ENCODE peak calls at places on chromosomes 7 and 10, in five cellular contexts. One of them, this sample, is unnamed.
A peak's percentile ranks its signal among the peaks of the same experiment; 100 is the strongest.

GRCh38 chr7:85602196-85602595 is 415.3 kb upstream of the SEMA3D start:
- DNase-seq in HCT116: no peak
- DNase-seq in ovary: no peak
- DNase-seq in right cardiac atrium: no peak
- DNase-seq in kidney: no peak
- DNase-seq in this sample: no peak

GRCh38 chr10:27537166-27537565 is 33.1 kb downstream of the RAB18 start:
- DNase-seq in HCT116: no peak
- DNase-seq in ovary: no peak
- DNase-seq in right cardiac atrium: no peak
- DNase-seq in kidney: no peak
- DNase-seq in this sample: no peak

GRCh38 chr10:103731609-103732270 is 123.6 kb downstream of the SH3PXD2A start:
- DNase-seq in HCT116: no peak
- DNase-seq in ovary: no peak
- DNase-seq in right cardiac atrium: no peak
- DNase-seq in kidney: no peak
- DNase-seq in this sample: peak; percentile 40

GRCh38 chr10:72079356-72079755 is 9.0 kb downstream of the SPOCK2 start:
- DNase-seq in HCT116: no peak
- DNase-seq in ovary: no peak
- DNase-seq in right cardiac atrium: peak; percentile 21
- DNase-seq in kidney: no peak
- DNase-seq in this sample: no peak

GRCh38 chr7:143343596-143343995 is 18.9 kb downstream of the FAM131B start:
- DNase-seq in HCT116: no peak
- DNase-seq in ovary: no peak
- DNase-seq in right cardiac atrium: no peak
- DNase-seq in kidney: no peak
- DNase-seq in this sample: no peak

GRCh38 chr10:96584035-96584434 is 2.8 kb downstream of the TM9SF3 start:
- DNase-seq in HCT116: no peak
- DNase-seq in ovary: no peak
- DNase-seq in right cardiac atrium: no peak
- DNase-seq in kidney: no peak
- DNase-seq in this sample: no peak

GRCh38 chr7:38153515-38153914 is 24.5 kb upstream of the STARD3NL start:
- DNase-seq in HCT116: no peak
- DNase-seq in ovary: no peak
- DNase-seq in right cardiac atrium: no peak
- DNase-seq in kidney: no peak
- DNase-seq in this sample: no peak

GRCh38 chr7:142804715-142805114 is 33.9 kb downstream of the PRSS2 start:
- DNase-seq in HCT116: no peak
- DNase-seq in ovary: no peak
- DNase-seq in right cardiac atrium: no peak
- DNase-seq in kidney: peak; percentile 20
- DNase-seq in this sample: no peak

GRCh38 chr7:107267138-107267537 is 98.3 kb downstream of the HBP1 start:
- DNase-seq in HCT116: no peak
- DNase-seq in ovary: no peak
- DNase-seq in right cardiac atrium: no peak
- DNase-seq in kidney: no peak
- DNase-seq in this sample: no peak

GRCh38 chr10:69684020-69684980 is 54.3 kb downstream of the FAM241B start:
- DNase-seq in HCT116: no peak
- DNase-seq in ovary: peak; percentile 73
- DNase-seq in right cardiac atrium: peak; percentile 81
- DNase-seq in kidney: peak; percentile 85
- DNase-seq in this sample: no peak

GRCh38 chr10:33117816-33118215 is 159.8 kb upstream of the ITGB1 start:
- DNase-seq in HCT116: no peak
- DNase-seq in ovary: no peak
- DNase-seq in right cardiac atrium: no peak
- DNase-seq in kidney: no peak
- DNase-seq in this sample: no peak

GRCh38 chr7:1081931-1082401 is 5.9 kb upstream of the GPER1 start:
- DNase-seq in HCT116: no peak
- DNase-seq in ovary: no peak
- DNase-seq in right cardiac atrium: no peak
- DNase-seq in kidney: no peak
- DNase-seq in this sample: no peak

GRCh38 chr10:17068953-17069352 is 60.7 kb downstream of the CUBN start:
- DNase-seq in HCT116: no peak
- DNase-seq in ovary: no peak
- DNase-seq in right cardiac atrium: no peak
- DNase-seq in kidney: no peak
- DNase-seq in this sample: no peak

GRCh38 chr10:36188461-36188860 is 546.4 kb upstream of the FZD8 start:
- DNase-seq in HCT116: no peak
- DNase-seq in ovary: no peak
- DNase-seq in right cardiac atrium: no peak
- DNase-seq in kidney: no peak
- DNase-seq in this sample: no peak

GRCh38 chr10:112811741-112812551 is 138.1 kb upstream of the TCF7L2 start:
- DNase-seq in HCT116: peak; percentile 91
- DNase-seq in ovary: peak; percentile 51
- DNase-seq in right cardiac atrium: peak; percentile 72
- DNase-seq in kidney: peak; percentile 80
- DNase-seq in this sample: peak; percentile 99

GRCh38 chr10:11539191-11539868 is 72.1 kb downstream of the USP6NL start:
- DNase-seq in HCT116: peak; percentile 46
- DNase-seq in ovary: no peak
- DNase-seq in right cardiac atrium: no peak
- DNase-seq in kidney: no peak
- DNase-seq in this sample: no peak

DNA sequence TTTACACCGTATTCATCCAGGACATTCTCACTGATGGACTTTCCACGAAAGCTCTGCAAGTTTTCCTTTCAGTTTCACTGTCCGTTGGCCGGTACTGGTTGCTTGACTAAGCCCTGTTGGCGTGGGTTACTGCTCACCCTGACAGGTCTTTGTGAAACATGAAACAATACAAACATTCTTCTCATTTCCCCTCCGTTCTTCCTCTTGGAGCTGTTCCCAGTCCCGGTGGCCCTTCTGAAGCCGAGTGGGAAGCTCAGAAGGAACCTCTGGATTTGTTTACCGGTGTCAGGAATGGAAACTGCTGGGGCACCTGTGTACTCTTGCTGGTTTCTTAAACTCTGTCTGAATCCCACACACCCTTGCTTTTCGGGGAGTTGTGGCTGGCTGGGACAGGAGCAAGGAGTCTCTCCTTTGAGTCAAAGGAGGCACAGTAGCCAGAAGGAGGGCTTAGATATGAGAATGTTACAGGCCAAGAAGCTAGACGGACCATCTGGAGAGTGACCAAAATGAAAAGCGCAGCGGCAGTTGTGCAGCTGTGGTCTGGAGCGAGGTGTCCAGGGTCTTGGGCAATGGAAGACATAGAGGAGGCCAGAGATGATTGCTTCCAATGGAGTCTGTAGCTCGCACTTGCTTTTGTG is 45.7 kb downstream of the LYZL2 start:
- DNase-seq in HCT116: peak; percentile 57
- DNase-seq in ovary: peak; percentile 54
- DNase-seq in right cardiac atrium: peak; percentile 73
- DNase-seq in kidney: peak; percentile 78
- DNase-seq in this sample: peak; percentile 27
- H3K4me1 ChIP-seq in HCT116: peaks cover 13% of the 10 kb centered on the region
- H3K4me1 ChIP-seq in ovary: no peaks in the 10 kb centered on the region
- H3K4me1 ChIP-seq in right cardiac atrium: peaks cover 5% of the 10 kb centered on the region
- H3K4me1 ChIP-seq in kidney: peaks cover 6% of the 10 kb centered on the region
- H3K4me1 ChIP-seq in this sample: peaks cover 15% of the 10 kb centered on the region

GRCh38 chr7:2404714-2405119 is 1.3 kb downstream of the CHST12 start:
- DNase-seq in HCT116: no peak
- DNase-seq in ovary: no peak
- DNase-seq in right cardiac atrium: no peak
- DNase-seq in kidney: no peak
- DNase-seq in this sample: no peak

GRCh38 chr7:2403014-2403717 is at the start of gene CHST12:
- DNase-seq in HCT116: peak; percentile 74
- DNase-seq in ovary: peak; percentile 98
- DNase-seq in right cardiac atrium: peak; percentile 98
- DNase-seq in kidney: peak; percentile 98
- DNase-seq in this sample: peak; percentile 88

GRCh38 chr7:2405201-2405600 is 1.8 kb downstream of the CHST12 start:
- DNase-seq in HCT116: no peak
- DNase-seq in ovary: no peak
- DNase-seq in right cardiac atrium: no peak
- DNase-seq in kidney: no peak
- DNase-seq in this sample: no peak

GRCh38 chr7:2403718-2404648 is 572 bp downstream of the CHST12 start:
- DNase-seq in HCT116: no peak
- DNase-seq in ovary: peak; percentile 69
- DNase-seq in right cardiac atrium: peak; percentile 68
- DNase-seq in kidney: peak; percentile 84
- DNase-seq in this sample: no peak

DNA sequence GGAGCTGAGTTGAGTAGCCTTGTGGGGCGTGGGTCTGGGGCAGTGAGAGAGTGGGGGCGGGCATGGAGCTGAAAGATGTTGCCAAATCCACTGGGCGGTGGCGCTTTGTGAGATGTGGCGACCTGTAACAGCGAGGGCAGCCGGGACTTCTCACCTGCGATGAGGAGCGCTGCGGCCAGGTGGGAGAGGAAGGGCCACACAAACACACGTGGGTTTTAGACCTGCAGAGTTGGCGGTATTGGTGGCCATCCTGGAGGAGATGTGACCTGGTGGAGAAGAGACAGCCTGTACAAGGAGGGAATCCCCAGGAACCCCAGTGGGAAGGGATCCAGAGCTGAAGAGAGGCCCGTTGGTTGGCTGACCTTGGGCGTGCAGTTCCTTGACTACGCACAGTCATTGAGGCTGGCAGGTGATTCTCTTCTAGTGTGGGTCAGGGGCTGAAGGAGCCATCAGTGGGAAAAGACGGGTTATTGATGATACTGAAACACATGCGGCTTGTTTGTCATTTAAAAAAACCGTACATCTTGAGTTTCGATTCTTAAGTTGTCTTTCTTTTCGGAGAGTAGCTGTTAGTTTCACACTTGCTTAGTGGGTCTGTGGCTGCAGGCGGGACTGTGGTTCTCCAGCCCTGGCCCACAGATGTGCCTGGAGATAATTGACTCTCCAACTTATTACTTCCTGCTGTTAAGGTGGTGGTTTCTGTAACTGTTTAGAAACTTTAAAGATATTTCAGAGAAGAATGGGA is 2.4 kb downstream of the CHST12 start:
- DNase-seq in HCT116: no peak
- DNase-seq in ovary: no peak
- DNase-seq in right cardiac atrium: no peak
- DNase-seq in kidney: no peak
- DNase-seq in this sample: no peak
- H3K4me1 ChIP-seq in HCT116: peaks cover 39% of the 10 kb centered on the region
- H3K4me1 ChIP-seq in ovary: peaks cover 9% of the 10 kb centered on the region
- H3K4me1 ChIP-seq in right cardiac atrium: peaks cover 9% of the 10 kb centered on the region
- H3K4me1 ChIP-seq in kidney: no peaks in the 10 kb centered on the region
- H3K4me1 ChIP-seq in this sample: peaks cover 10% of the 10 kb centered on the region

GRCh38 chr7:101884671-101885596 is 67.5 kb downstream of the CUX1 start:
- DNase-seq in HCT116: no peak
- DNase-seq in ovary: no peak
- DNase-seq in right cardiac atrium: no peak
- DNase-seq in kidney: no peak
- DNase-seq in this sample: no peak

GRCh38 chr7:101882595-101883564 is 65.5 kb downstream of the CUX1 start:
- DNase-seq in HCT116: peak; percentile 98
- DNase-seq in ovary: peak; percentile 83
- DNase-seq in right cardiac atrium: peak; percentile 86
- DNase-seq in kidney: peak; percentile 90
- DNase-seq in this sample: no peak

GRCh38 chr7:101890666-101891065 is 73.2 kb downstream of the CUX1 start:
- DNase-seq in HCT116: no peak
- DNase-seq in ovary: no peak
- DNase-seq in right cardiac atrium: no peak
- DNase-seq in kidney: no peak
- DNase-seq in this sample: no peak

GRCh38 chr7:101880536-101881443 is 63.4 kb downstream of the CUX1 start:
- DNase-seq in HCT116: no peak
- DNase-seq in ovary: no peak
- DNase-seq in right cardiac atrium: no peak
- DNase-seq in kidney: no peak
- DNase-seq in this sample: no peak

DNA sequence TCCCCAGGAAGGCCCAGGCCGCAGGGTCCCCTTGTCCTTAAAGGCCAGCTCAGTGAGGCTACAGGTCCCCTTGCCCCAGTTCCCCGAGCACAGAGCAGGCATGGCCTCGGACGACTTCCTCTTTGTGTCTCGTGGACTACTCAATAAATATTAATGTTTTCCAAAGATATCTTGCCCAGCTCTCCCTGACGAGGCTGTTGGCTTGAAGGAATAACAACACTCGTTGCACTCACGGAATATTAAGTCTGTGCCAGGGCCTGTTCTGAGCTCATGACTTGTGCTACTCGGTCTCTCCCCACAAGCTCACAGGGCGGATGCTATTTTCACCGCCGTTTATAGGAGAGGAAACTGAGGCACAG is 68.2 kb downstream of the CUX1 start:
- DNase-seq in HCT116: no peak
- DNase-seq in ovary: no peak
- DNase-seq in right cardiac atrium: no peak
- DNase-seq in kidney: no peak
- DNase-seq in this sample: no peak
- H3K4me1 ChIP-seq in HCT116: peaks cover 72% of the 10 kb centered on the region
- H3K4me1 ChIP-seq in ovary: peaks cover 25% of the 10 kb centered on the region
- H3K4me1 ChIP-seq in right cardiac atrium: peaks cover 19% of the 10 kb centered on the region
- H3K4me1 ChIP-seq in kidney: peaks cover 18% of the 10 kb centered on the region
- H3K4me1 ChIP-seq in this sample: peaks cover 21% of the 10 kb centered on the region

DNA sequence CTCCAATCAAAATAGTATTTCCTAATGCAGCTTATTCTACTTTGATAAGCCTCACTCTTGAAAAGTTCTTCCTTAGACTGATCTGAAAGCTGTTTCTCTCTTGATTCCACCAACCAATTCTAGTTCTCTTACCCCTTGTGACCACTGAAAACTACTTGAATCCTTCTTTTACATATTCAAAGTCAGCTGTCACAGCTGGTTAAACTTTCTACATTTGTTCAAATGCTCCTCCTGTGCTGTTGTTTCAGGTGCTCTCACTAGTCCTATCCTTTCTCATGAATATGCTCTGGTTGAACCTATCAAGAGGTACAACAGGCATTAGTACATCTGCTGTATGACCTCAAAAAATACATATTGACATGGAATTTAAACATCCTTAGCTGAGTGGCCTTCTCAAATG is 91.5 kb downstream of the MYO3A start:
- DNase-seq in HCT116: no peak
- DNase-seq in ovary: no peak
- DNase-seq in right cardiac atrium: no peak
- DNase-seq in kidney: no peak
- DNase-seq in this sample: no peak
- H3K4me1 ChIP-seq in HCT116: no peaks in the 10 kb centered on the region
- H3K4me1 ChIP-seq in ovary: no peaks in the 10 kb centered on the region
- H3K4me1 ChIP-seq in right cardiac atrium: no peaks in the 10 kb centered on the region
- H3K4me1 ChIP-seq in kidney: no peaks in the 10 kb centered on the region
- H3K4me1 ChIP-seq in this sample: peaks cover 12% of the 10 kb centered on the region

DNA sequence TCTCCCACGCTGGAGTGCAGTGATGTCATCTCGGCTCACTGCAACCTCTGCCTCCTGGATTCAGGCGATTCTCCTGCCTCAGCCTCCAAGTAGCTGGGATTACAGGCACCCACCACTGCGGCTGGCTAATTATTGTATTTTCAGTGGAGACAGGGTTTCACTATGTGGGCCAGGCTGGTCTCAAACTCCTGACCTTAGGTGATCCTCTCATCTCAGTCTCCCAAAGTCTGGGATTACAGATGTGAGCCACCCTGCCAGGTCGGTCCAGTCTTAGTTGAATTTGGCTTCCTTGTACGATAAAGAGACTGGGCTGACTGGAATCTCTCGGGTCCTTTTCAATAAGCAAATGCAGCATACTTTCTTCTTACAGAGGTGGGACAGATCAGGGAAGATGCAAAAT is 91.6 kb upstream of the KLF6 start:
- DNase-seq in HCT116: no peak
- DNase-seq in ovary: no peak
- DNase-seq in right cardiac atrium: no peak
- DNase-seq in kidney: no peak
- DNase-seq in this sample: no peak
- H3K4me1 ChIP-seq in HCT116: peaks cover 18% of the 10 kb centered on the region
- H3K4me1 ChIP-seq in ovary: no peaks in the 10 kb centered on the region
- H3K4me1 ChIP-seq in right cardiac atrium: no peaks in the 10 kb centered on the region
- H3K4me1 ChIP-seq in kidney: no peaks in the 10 kb centered on the region
- H3K4me1 ChIP-seq in this sample: no peaks in the 10 kb centered on the region

This sample was measured in HAP-1.